ENCODE peak calls at places on chromosomes 13 and 19, in four cellular contexts. B, H, D and G are unnamed samples. For H3K9me1, the result is how much of the 10 kb centered on the place peaks cover.

GRCh38 chr13:23871616-23872220 is 17.5 kb downstream of the MIPEP start:
- DNase-seq in B (peak), H (peak), D (peak), G (no peak)

GRCh38 chr13:114047358-114047881 is 73.5 kb upstream of the C13orf46 start:
- DNase-seq in B (peak), H (peak), D (no peak), G (no peak)

GRCh38 chr19:32743021-32743420 is 23.5 kb downstream of the TDRD12 start:
- DNase-seq in B (no peak), H (no peak), D (no peak), G (no peak)

GRCh38 chr19:1132625-1133383 is 29.0 kb downstream of the GPX4 start:
- DNase-seq in B (no peak), H (no peak), D (no peak), G (no peak)

GRCh38 chr13:22091971-22092300 is 421.1 kb downstream of the FGF9 start:
- DNase-seq in B (no peak), H (no peak), D (no peak), G (no peak)

GRCh38 chr19:42657551-42657950 is 62.8 kb upstream of the CEACAM8 start:
- DNase-seq in B (no peak), H (peak), D (no peak), G (no peak)

GRCh38 chr13:108609353-108609752 is 20.1 kb upstream of the MYO16 start:
- DNase-seq in B (no peak), H (peak), D (no peak), G (no peak)

GRCh38 chr13:29187584-29187983 is 367.4 kb downstream of the MTUS2 start:
- DNase-seq in B (no peak), H (no peak), D (no peak), G (no peak)

GRCh38 chr19:18349524-18350128 is 9.2 kb downstream of the PGPEP1 start:
- DNase-seq in B (peak), H (peak), D (peak), G (no peak)

GRCh38 chr19:20238025-20238623 is 71.1 kb downstream of the ZNF486 start:
- DNase-seq in B (peak), H (peak), D (peak), G (no peak)

GRCh38 chr19:14433454-14434156 is 499 bp downstream of the PKN1 start:
- DNase-seq in B (no peak), H (no peak), D (peak), G (no peak)

GRCh38 chr19:41928754-41929535 is 696 bp upstream of the ERFL start:
- DNase-seq in B (peak), H (no peak), D (no peak), G (no peak)

GRCh38 chr19:55483681-55484361 is 1.2 kb upstream of the NAT14 start:
- DNase-seq in B (no peak), H (no peak), D (no peak), G (no peak)

GRCh38 chr13:30884543-30884942 is 21.5 kb upstream of the MEDAG start:
- DNase-seq in B (no peak), H (no peak), D (no peak), G (no peak)

GRCh38 chr13:25335856-25336255 is 34.4 kb downstream of the NUP58 start:
- DNase-seq in B (no peak), H (peak), D (no peak), G (no peak)

GRCh38 chr19:18385675-18386542 is at the start of gene GDF15:
- DNase-seq in B (peak), H (peak), D (peak), G (no peak)

GRCh38 chr19:31113250-31113685 is 236.0 kb downstream of the TSHZ3 start:
- DNase-seq in B (no peak), H (peak), D (no peak), G (no peak)

GRCh38 chr13:49098771-49099512 is 121.2 kb upstream of the MLNR start:
- DNase-seq in B (no peak), H (no peak), D (peak), G (no peak)

GRCh38 chr13:23743269-23743668 is 145.9 kb downstream of the MIPEP start:
- DNase-seq in B (no peak), H (no peak), D (no peak), G (peak)

GRCh38 chr19:40803857-40804782 is 5.1 kb downstream of the EGLN2 start:
- DNase-seq in B (no peak), H (no peak), D (no peak), G (no peak)

GRCh38 chr19:916645-917322 is 349 bp upstream of the KISS1R start:
- DNase-seq in B (peak), H (no peak), D (no peak), G (no peak)

GRCh38 chr13:112445411-112446271 is 69.5 kb downstream of the SPACA7 start:
- DNase-seq in B (no peak), H (no peak), D (no peak), G (no peak)

GRCh38 chr13:109744512-109745051 is 41.8 kb downstream of the IRS2 start:
- DNase-seq in B (no peak), H (peak), D (no peak), G (no peak)

GRCh38 chr19:35908977-35909683 is 1.0 kb upstream of the TYROBP start:
- DNase-seq in B (peak), H (no peak), D (no peak), G (no peak)

GRCh38 chr19:4014541-4015491 is 7.3 kb downstream of the PIAS4 start:
- DNase-seq in B (peak), H (no peak), D (no peak), G (no peak)

GRCh38 chr19:1259873-1260748 is 9.0 kb upstream of the CIRBP start:
- DNase-seq in B (no peak), H (no peak), D (peak), G (no peak)

GRCh38 chr19:30228726-30229523 is 143.3 kb upstream of the ZNF536 start:
- DNase-seq in B (no peak), H (peak), D (no peak), G (no peak)

GRCh38 chr13:77896536-77896935 is 22.1 kb downstream of the EDNRB start:
- DNase-seq in B (no peak), H (peak), D (peak), G (no peak)

GRCh38 chr19:45323671-45324081 is 1.0 kb upstream of the CKM start:
- DNase-seq in B (peak), H (no peak), D (no peak), G (no peak)

GRCh38 chr19:49336482-49337266 is 1.5 kb downstream of the CD37 start:
- DNase-seq in B (no peak), H (no peak), D (no peak), G (no peak)

GRCh38 chr19:42396248-42396541 is 6.1 kb upstream of the CNFN start:
- DNase-seq in B (no peak), H (no peak), D (no peak), G (no peak)

GRCh38 chr13:31431722-31432137 is 232.0 kb downstream of the B3GLCT start:
- DNase-seq in B (peak), H (peak), D (peak), G (no peak)

GRCh38 chr19:41112728-41113290 is 1.4 kb upstream of the CYP2F1 start:
- DNase-seq in B (peak), H (no peak), D (no peak), G (no peak)

GRCh38 chr13:25151626-25152025 is 20.5 kb downstream of the AMER2 start:
- DNase-seq in B (no peak), H (no peak), D (no peak), G (no peak)

GRCh38 chr13:112575680-112576079 is 12.3 kb downstream of the TUBGCP3 start:
- DNase-seq in B (peak), H (no peak), D (peak), G (no peak)

GRCh38 chr13:114130708-114131580 is 1.5 kb downstream of the RASA3 start:
- DNase-seq in B (peak), H (peak), D (peak), G (no peak)

GRCh38 chr19:7915250-7916136 is 863 bp downstream of the TGFBR3L start:
- DNase-seq in B (no peak), H (no peak), D (no peak), G (no peak)

GRCh38 chr19:40241809-40242384 is 15.4 kb upstream of the CCNP start:
- DNase-seq in B (no peak), H (no peak), D (peak), G (no peak)

DNA sequence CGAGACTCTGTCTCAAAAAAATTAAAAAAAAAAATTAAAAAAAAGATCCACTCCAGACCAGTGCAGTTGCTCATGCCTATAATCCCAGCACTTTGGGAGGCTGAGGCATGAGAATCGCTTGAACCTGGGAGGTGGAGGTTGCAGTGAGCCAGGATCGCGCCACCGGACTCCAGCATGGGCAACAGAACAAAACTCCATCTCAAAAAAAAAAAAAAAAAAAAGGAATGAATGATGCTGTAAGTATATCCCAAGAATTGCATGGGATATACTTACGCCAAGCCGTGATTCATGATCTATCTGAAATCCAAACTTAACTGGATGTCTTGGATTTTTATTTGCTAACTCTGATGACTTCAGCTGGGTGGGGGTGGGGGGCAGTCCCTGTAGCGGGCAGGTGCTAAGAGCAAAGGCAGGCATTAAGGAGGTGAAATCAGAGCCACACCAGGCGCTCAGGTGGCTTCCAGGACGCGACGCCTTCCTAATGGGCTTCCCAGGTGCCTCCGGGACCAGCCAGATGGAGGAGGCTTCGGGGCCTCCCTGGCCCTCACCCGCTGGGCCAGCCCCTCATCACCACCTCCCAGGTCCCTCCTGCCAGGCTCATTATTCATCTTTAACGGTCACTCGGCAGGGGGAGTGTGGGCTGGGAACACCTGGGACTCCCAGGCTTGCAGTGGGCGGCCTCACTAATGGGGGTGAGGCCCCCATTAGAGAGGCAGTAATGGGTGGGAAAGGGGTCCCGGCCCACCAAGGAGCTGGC is 11.4 kb upstream of the FUT5 start:
- DNase-seq in B (no peak), H (no peak), D (no peak), G (no peak)
- H3K9me1 ChIP-seq in B (under half), H (under half), D (under half), G (under half)

GRCh38 chr13:27023385-27023784 is 148.2 kb downstream of the USP12 start:
- DNase-seq in B (no peak), H (no peak), D (no peak), G (no peak)

GRCh38 chr13:27026396-27026795 is 145.2 kb downstream of the USP12 start:
- DNase-seq in B (no peak), H (no peak), D (no peak), G (no peak)

GRCh38 chr13:27022571-27023311 is 148.9 kb downstream of the USP12 start:
- DNase-seq in B (no peak), H (peak), D (no peak), G (no peak)

GRCh38 chr13:27024781-27025492 is 146.7 kb downstream of the USP12 start:
- DNase-seq in B (no peak), H (no peak), D (no peak), G (no peak)

GRCh38 chr13:27024062-27024461 is 147.5 kb downstream of the USP12 start:
- DNase-seq in B (no peak), H (no peak), D (no peak), G (no peak)
- H3K9me1 ChIP-seq in B (under half), H (under half), D (under half), G (under half)

DNA sequence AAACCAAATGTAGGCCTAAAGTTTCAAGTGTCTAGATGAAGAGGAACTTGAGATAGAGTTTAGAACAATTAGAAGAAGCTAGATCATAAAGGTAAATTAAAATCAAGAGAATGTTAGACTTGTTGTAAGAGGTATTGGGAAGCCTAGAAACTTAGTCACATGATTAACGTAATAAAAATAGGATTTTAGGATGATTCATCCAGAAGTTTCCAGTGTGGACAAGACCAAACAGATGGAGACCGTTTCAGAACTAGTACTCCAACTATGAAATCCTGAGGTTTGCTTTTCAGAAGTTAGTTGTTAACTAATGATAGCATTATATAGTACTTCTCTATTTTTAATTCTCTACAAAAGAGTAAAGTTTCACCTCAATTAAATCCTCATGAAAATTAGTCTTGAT is 104.9 kb downstream of the MZT1 start:
- DNase-seq in B (no peak), H (no peak), D (no peak), G (no peak)
- H3K9me1 ChIP-seq in B (under half), H (under half), D (under half), G (under half)

DNA sequence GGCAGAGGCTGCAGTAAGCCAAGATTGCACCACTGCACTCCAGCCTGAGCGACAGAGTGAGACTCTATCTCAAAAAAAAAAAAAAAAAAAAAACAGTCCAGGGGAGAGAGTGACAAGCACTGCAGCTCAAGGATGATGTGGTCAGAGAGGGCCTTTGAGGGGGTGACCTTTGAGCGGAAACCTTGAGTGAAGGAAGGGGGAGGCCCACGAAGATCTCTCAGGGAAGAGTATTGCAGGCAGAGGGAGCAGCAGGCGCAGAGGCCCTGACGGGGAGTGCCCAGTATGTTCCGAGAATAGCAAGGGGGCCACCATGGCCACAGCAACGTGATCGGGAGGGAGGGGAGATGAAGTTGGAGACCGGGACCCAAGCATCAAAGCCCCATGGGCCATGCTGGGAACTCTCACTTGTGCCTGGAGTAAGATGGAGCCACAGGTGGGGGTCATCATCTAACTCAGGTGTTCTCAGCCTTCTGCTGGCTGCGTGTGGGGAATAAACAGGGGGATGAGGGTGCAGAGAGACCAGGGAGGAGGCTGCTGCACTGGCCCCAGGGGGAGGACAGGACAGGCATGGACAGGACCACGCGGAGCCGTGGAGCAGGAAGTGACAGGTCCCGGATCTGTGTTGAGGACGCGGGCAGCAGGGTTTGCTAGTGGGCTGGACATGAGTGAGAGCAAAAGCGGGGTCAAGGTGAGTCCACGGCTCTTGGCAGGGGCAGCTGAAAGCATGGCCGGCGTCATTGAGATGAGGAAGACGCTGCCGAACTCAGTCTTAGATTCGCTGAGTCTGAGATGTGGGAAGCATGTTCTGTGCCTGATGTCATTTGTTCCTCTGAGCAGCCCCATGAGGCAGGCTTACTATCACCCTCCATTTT is 60.4 kb downstream of the DPF1 start:
- DNase-seq in B (no peak), H (no peak), D (no peak), G (no peak)
- H3K9me1 ChIP-seq in B (under half), H (under half), D (under half), G (under half)

DNA sequence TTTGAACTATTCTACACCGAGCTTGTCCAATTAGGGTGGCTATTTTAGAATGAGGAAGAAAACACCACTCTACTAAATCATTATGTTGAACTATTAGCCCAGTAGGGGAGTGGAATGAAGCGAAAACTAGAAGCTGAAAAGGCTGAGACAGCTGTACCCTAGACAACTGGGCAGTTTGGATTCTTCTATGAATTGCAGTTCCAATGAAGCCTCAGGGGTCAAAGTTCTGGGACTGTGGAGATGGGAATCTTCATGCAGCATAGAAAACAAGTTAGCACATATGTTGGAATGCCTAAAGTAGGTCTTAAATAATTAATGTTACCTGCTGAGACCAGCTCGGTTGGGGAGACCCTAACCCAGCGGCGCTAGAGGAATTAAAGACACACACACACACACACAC is 62.7 kb upstream of the ZNF726 start:
- DNase-seq in B (no peak), H (no peak), D (no peak), G (no peak)
- H3K9me1 ChIP-seq in B (under half), H (under half), D (under half), G (under half)

GRCh38 chr13:66222127-66222526 is 1008.0 kb downstream of the PCDH9 start:
- DNase-seq in B (no peak), H (no peak), D (no peak), G (no peak)
- H3K9me1 ChIP-seq in B (under half), H (under half), D (under half), G (under half)

GRCh38 chr13:90591260-90591926 is 756.1 kb upstream of the MIR17HG start:
- DNase-seq in B (no peak), H (no peak), D (no peak), G (no peak)
- H3K9me1 ChIP-seq in B (under half), H (under half), D (under half), G (under half)

GRCh38 chr13:61470801-61471200 is 55.2 kb upstream of the PCDH20 start:
- DNase-seq in B (no peak), H (no peak), D (no peak), G (no peak)

GRCh38 chr13:61463027-61463426 is 47.4 kb upstream of the PCDH20 start:
- DNase-seq in B (no peak), H (no peak), D (no peak), G (no peak)

GRCh38 chr13:61466280-61466679 is 50.6 kb upstream of the PCDH20 start:
- DNase-seq in B (no peak), H (no peak), D (no peak), G (no peak)
- H3K9me1 ChIP-seq in B (under half), H (under half), D (under half), G (under half)